ENCODE peak calls at places on chromosomes 11 and 22, in ten cellular contexts. One of them, this sample, is unnamed.

GRCh38 chr11:6771926-6772898 is at the start of gene OR2AG2:
- DNase-seq in astrocyte of the spinal cord: no peak
- DNase-seq in mesendoderm: no peak
- DNase-seq in fibroblast of mammary gland: no peak
- DNase-seq in chondrocyte: no peak
- DNase-seq in activated CD4-positive, alpha-beta T cell treated with anti-CD3 and anti-CD28 coated beads for 4 hours: no peak
- DNase-seq in SK-N-SH: no peak
- DNase-seq in mammary epithelial cell: no peak
- DNase-seq in AG08396: no peak
- DNase-seq in iris pigment epithelial cell: no peak
- DNase-seq in this sample: peak; percentile 8

GRCh38 chr22:44395116-44396005 is 82.6 kb upstream of the SHISAL1 start:
- DNase-seq in astrocyte of the spinal cord: no peak
- DNase-seq in mesendoderm: no peak
- DNase-seq in fibroblast of mammary gland: no peak
- DNase-seq in chondrocyte: peak; percentile 85
- DNase-seq in activated CD4-positive, alpha-beta T cell treated with anti-CD3 and anti-CD28 coated beads for 4 hours: no peak
- DNase-seq in SK-N-SH: peak; percentile 72
- DNase-seq in mammary epithelial cell: no peak
- DNase-seq in AG08396: no peak
- DNase-seq in iris pigment epithelial cell: no peak
- DNase-seq in this sample: no peak

GRCh38 chr11:17730137-17730536 is 4.4 kb upstream of the KCNC1 start:
- DNase-seq in astrocyte of the spinal cord: no peak
- DNase-seq in mesendoderm: no peak
- DNase-seq in fibroblast of mammary gland: no peak
- DNase-seq in chondrocyte: no peak
- DNase-seq in activated CD4-positive, alpha-beta T cell treated with anti-CD3 and anti-CD28 coated beads for 4 hours: no peak
- DNase-seq in SK-N-SH: no peak
- DNase-seq in mammary epithelial cell: no peak
- DNase-seq in AG08396: no peak
- DNase-seq in iris pigment epithelial cell: no peak
- DNase-seq in this sample: no peak

GRCh38 chr11:33712436-33712835 is 11.8 kb upstream of the C11orf91 start:
- DNase-seq in astrocyte of the spinal cord: no peak
- DNase-seq in mesendoderm: no peak
- DNase-seq in fibroblast of mammary gland: no peak
- DNase-seq in chondrocyte: no peak
- DNase-seq in activated CD4-positive, alpha-beta T cell treated with anti-CD3 and anti-CD28 coated beads for 4 hours: no peak
- DNase-seq in SK-N-SH: no peak
- DNase-seq in mammary epithelial cell: no peak
- DNase-seq in AG08396: no peak
- DNase-seq in iris pigment epithelial cell: no peak
- DNase-seq in this sample: no peak

GRCh38 chr11:1733009-1733715 is 17.2 kb downstream of the IFITM10 start:
- DNase-seq in astrocyte of the spinal cord: no peak
- DNase-seq in mesendoderm: no peak
- DNase-seq in fibroblast of mammary gland: no peak
- DNase-seq in chondrocyte: no peak
- DNase-seq in activated CD4-positive, alpha-beta T cell treated with anti-CD3 and anti-CD28 coated beads for 4 hours: no peak
- DNase-seq in SK-N-SH: no peak
- DNase-seq in mammary epithelial cell: peak; percentile 46
- DNase-seq in AG08396: no peak
- DNase-seq in iris pigment epithelial cell: no peak
- DNase-seq in this sample: no peak

GRCh38 chr11:93842461-93842860 is 8.0 kb downstream of the VSTM5 start:
- DNase-seq in astrocyte of the spinal cord: peak; percentile 89
- DNase-seq in mesendoderm: no peak
- DNase-seq in fibroblast of mammary gland: peak; percentile 54
- DNase-seq in chondrocyte: no peak
- DNase-seq in activated CD4-positive, alpha-beta T cell treated with anti-CD3 and anti-CD28 coated beads for 4 hours: no peak
- DNase-seq in SK-N-SH: no peak
- DNase-seq in mammary epithelial cell: peak; percentile 86
- DNase-seq in AG08396: peak; percentile 67
- DNase-seq in iris pigment epithelial cell: peak; percentile 71
- DNase-seq in this sample: peak; percentile 33

GRCh38 chr22:22474733-22475132 is 33.8 kb downstream of the ZNF280B start:
- DNase-seq in astrocyte of the spinal cord: no peak
- DNase-seq in mesendoderm: peak; percentile 8
- DNase-seq in fibroblast of mammary gland: no peak
- DNase-seq in chondrocyte: no peak
- DNase-seq in activated CD4-positive, alpha-beta T cell treated with anti-CD3 and anti-CD28 coated beads for 4 hours: no peak
- DNase-seq in SK-N-SH: no peak
- DNase-seq in mammary epithelial cell: no peak
- DNase-seq in AG08396: no peak
- DNase-seq in iris pigment epithelial cell: no peak
- DNase-seq in this sample: no peak

GRCh38 chr11:77126861-77127673 is 979 bp upstream of the MYO7A start:
- DNase-seq in astrocyte of the spinal cord: peak; percentile 33
- DNase-seq in mesendoderm: peak; percentile 66
- DNase-seq in fibroblast of mammary gland: peak; percentile 30
- DNase-seq in chondrocyte: no peak
- DNase-seq in activated CD4-positive, alpha-beta T cell treated with anti-CD3 and anti-CD28 coated beads for 4 hours: peak; percentile 50
- DNase-seq in SK-N-SH: peak; percentile 89
- DNase-seq in mammary epithelial cell: peak; percentile 16
- DNase-seq in AG08396: peak; percentile 74
- DNase-seq in iris pigment epithelial cell: peak; percentile 35
- DNase-seq in this sample: no peak

GRCh38 chr11:64881476-64881875 is 3.1 kb upstream of the EHD1 start:
- DNase-seq in astrocyte of the spinal cord: no peak
- DNase-seq in mesendoderm: no peak
- DNase-seq in fibroblast of mammary gland: no peak
- DNase-seq in chondrocyte: no peak
- DNase-seq in activated CD4-positive, alpha-beta T cell treated with anti-CD3 and anti-CD28 coated beads for 4 hours: no peak
- DNase-seq in SK-N-SH: no peak
- DNase-seq in mammary epithelial cell: no peak
- DNase-seq in AG08396: no peak
- DNase-seq in iris pigment epithelial cell: no peak
- DNase-seq in this sample: no peak

GRCh38 chr11:30000986-30001385 is 15.8 kb downstream of the KCNA4 start:
- DNase-seq in astrocyte of the spinal cord: no peak
- DNase-seq in mesendoderm: peak; percentile 15
- DNase-seq in fibroblast of mammary gland: no peak
- DNase-seq in chondrocyte: no peak
- DNase-seq in activated CD4-positive, alpha-beta T cell treated with anti-CD3 and anti-CD28 coated beads for 4 hours: no peak
- DNase-seq in SK-N-SH: no peak
- DNase-seq in mammary epithelial cell: no peak
- DNase-seq in AG08396: no peak
- DNase-seq in iris pigment epithelial cell: no peak
- DNase-seq in this sample: no peak

GRCh38 chr11:76646882-76647534 is 23.5 kb downstream of the LRRC32 start:
- DNase-seq in astrocyte of the spinal cord: no peak
- DNase-seq in mesendoderm: no peak
- DNase-seq in fibroblast of mammary gland: no peak
- DNase-seq in chondrocyte: no peak
- DNase-seq in activated CD4-positive, alpha-beta T cell treated with anti-CD3 and anti-CD28 coated beads for 4 hours: no peak
- DNase-seq in SK-N-SH: no peak
- DNase-seq in mammary epithelial cell: no peak
- DNase-seq in AG08396: no peak
- DNase-seq in iris pigment epithelial cell: no peak
- DNase-seq in this sample: no peak

GRCh38 chr22:30266445-30267381 is at the start of gene OSM:
- DNase-seq in astrocyte of the spinal cord: no peak
- DNase-seq in mesendoderm: no peak
- DNase-seq in fibroblast of mammary gland: no peak
- DNase-seq in chondrocyte: no peak
- DNase-seq in activated CD4-positive, alpha-beta T cell treated with anti-CD3 and anti-CD28 coated beads for 4 hours: peak; percentile 54
- DNase-seq in SK-N-SH: no peak
- DNase-seq in mammary epithelial cell: no peak
- DNase-seq in AG08396: no peak
- DNase-seq in iris pigment epithelial cell: no peak
- DNase-seq in this sample: no peak

GRCh38 chr11:630871-631270 is 3.9 kb upstream of the SCT start:
- DNase-seq in astrocyte of the spinal cord: no peak
- DNase-seq in mesendoderm: no peak
- DNase-seq in fibroblast of mammary gland: no peak
- DNase-seq in chondrocyte: no peak
- DNase-seq in activated CD4-positive, alpha-beta T cell treated with anti-CD3 and anti-CD28 coated beads for 4 hours: no peak
- DNase-seq in SK-N-SH: no peak
- DNase-seq in mammary epithelial cell: no peak
- DNase-seq in AG08396: no peak
- DNase-seq in iris pigment epithelial cell: no peak
- DNase-seq in this sample: no peak

This sample was measured in renal cortical epithelial cell.